ENCODE peak calls at places on chromosomes 3 and 15, in eight cellular contexts. E is NCI-H1105; S is central memory CD8-positive, alpha-beta T cell; K is cardiac muscle cell; N is HT-29; X is Daoy; O is activated effector memory CD4-positive, alpha-beta T cell treated with Interleukin-2 at 50 U/mL for 16 hours; H is ecto neural progenitor cell. J is an unnamed sample.

GRCh38 chr15:91824256-91824655 is 29.3 kb upstream of the SLCO3A1 start:
- DNase-seq in E (no peak), S (no peak), K (no peak), N (no peak), X (no peak), O (no peak), H (no peak), J (no peak)

GRCh38 chr15:40028853-40029252 is 10.1 kb downstream of the SRP14 start:
- DNase-seq in E (no peak), S (no peak), K (no peak), N (no peak), X (no peak), O (no peak), H (no peak), J (no peak)

GRCh38 chr3:66527253-66527652 is 26.4 kb upstream of the LRIG1 start:
- DNase-seq in E (peak), S (no peak), K (peak), N (no peak), X (no peak), O (no peak), H (no peak), J (no peak)

GRCh38 chr3:42450567-42450966 is 40.2 kb upstream of the LYZL4 start:
- DNase-seq in E (no peak), S (no peak), K (no peak), N (no peak), X (no peak), O (no peak), H (no peak), J (no peak)

GRCh38 chr15:54082836-54083492 is 104.7 kb downstream of the UNC13C start:
- DNase-seq in E (no peak), S (no peak), K (peak), N (peak), X (no peak), O (no peak), H (peak), J (no peak)

GRCh38 chr3:189355481-189356201 is 183.9 kb downstream of the TPRG1 start:
- DNase-seq in E (no peak), S (no peak), K (peak), N (peak), X (peak), O (peak), H (no peak), J (no peak)

GRCh38 chr3:109943181-109943580 is 605.8 kb upstream of the DPPA4 start:
- DNase-seq in E (no peak), S (no peak), K (no peak), N (no peak), X (no peak), O (no peak), H (no peak), J (no peak)

GRCh38 chr3:181558870-181559269 is 152.9 kb upstream of the SOX2 start:
- DNase-seq in E (no peak), S (no peak), K (no peak), N (no peak), X (peak), O (no peak), H (no peak), J (no peak)

GRCh38 chr3:160099855-160100254 is 111.2 kb downstream of the IL12A start:
- DNase-seq in E (no peak), S (no peak), K (no peak), N (no peak), X (no peak), O (no peak), H (no peak), J (no peak)

GRCh38 chr3:15707779-15708178 is 90.0 kb downstream of the ANKRD28 start:
- DNase-seq in E (no peak), S (no peak), K (no peak), N (no peak), X (no peak), O (no peak), H (no peak), J (no peak)

GRCh38 chr15:95857758-95858157 is 472.7 kb upstream of the NR2F2 start:
- DNase-seq in E (no peak), S (no peak), K (no peak), N (no peak), X (no peak), O (no peak), H (no peak), J (no peak)

GRCh38 chr3:74000715-74001114 is 376.0 kb upstream of the PDZRN3 start:
- DNase-seq in E (no peak), S (no peak), K (peak), N (no peak), X (peak), O (no peak), H (no peak), J (no peak)

GRCh38 chr15:51751687-51752683 is 588 bp downstream of the TMOD2 start:
- DNase-seq in E (no peak), S (no peak), K (peak), N (peak), X (peak), O (no peak), H (peak), J (no peak)

GRCh38 chr15:31080618-31081017 is 20.9 kb downstream of the TRPM1 start:
- DNase-seq in E (no peak), S (no peak), K (peak), N (peak), X (peak), O (no peak), H (peak), J (no peak)

GRCh38 chr3:56894912-56895431 is 93.2 kb upstream of the ARHGEF3 start:
- DNase-seq in E (no peak), S (no peak), K (peak), N (no peak), X (peak), O (no peak), H (no peak), J (no peak)

GRCh38 chr3:196987022-196987421 is 18.4 kb upstream of the PIGZ start:
- DNase-seq in E (no peak), S (no peak), K (no peak), N (no peak), X (no peak), O (no peak), H (no peak), J (no peak)

GRCh38 chr3:42692667-42693529 is 7.6 kb downstream of the KLHL40 start:
- DNase-seq in E (no peak), S (no peak), K (no peak), N (no peak), X (no peak), O (no peak), H (no peak), J (no peak)

GRCh38 chr3:20451170-20451569 is 265.2 kb upstream of the SGO1 start:
- DNase-seq in E (no peak), S (no peak), K (no peak), N (no peak), X (no peak), O (no peak), H (no peak), J (no peak)

GRCh38 chr3:128987297-128987696 is 6.6 kb downstream of the CFAP92 start:
- DNase-seq in E (no peak), S (no peak), K (no peak), N (no peak), X (no peak), O (no peak), H (no peak), J (no peak)

J was measured in activated T-helper 1 cell treated with anti-CD3 and anti-CD28 coated beads, Interleukin-2, amount 50 U/mL, for 16 hours.